ENCODE peak calls at places on chromosomes 13 and 19, in four cellular contexts. R is A549, K is heart left ventricle, T is right atrium auricular region. V is an unnamed sample. For H3K9me3 and H3K4me1, the result is how much of the 10 kb centered on the place peaks cover.

GRCh38 chr19:42606660-42607351 is 12.1 kb upstream of the CEACAM8 start:
- DNase-seq in R (peak), K (peak), T (no peak), V (peak)

GRCh38 chr19:50728084-50728737 is 5.0 kb downstream of the CLEC11A start:
- DNase-seq in R (no peak), K (peak), T (peak), V (peak)

GRCh38 chr13:96817336-96817941 is 176.8 kb downstream of the OXGR1 start:
- DNase-seq in R (peak), K (no peak), T (no peak), V (no peak)

GRCh38 chr13:76722782-76723181 is 163.4 kb downstream of the KCTD12 start:
- DNase-seq in R (no peak), K (no peak), T (no peak), V (no peak)

GRCh38 chr13:40187324-40187795 is 479.1 kb downstream of the FOXO1 start:
- DNase-seq in R (no peak), K (no peak), T (no peak), V (no peak)

GRCh38 chr13:73480784-73481183 is 422.0 kb downstream of the KLF5 start:
- DNase-seq in R (no peak), K (no peak), T (no peak), V (no peak)

GRCh38 chr13:26061947-26062346 is 10.1 kb upstream of the SHISA2 start:
- DNase-seq in R (no peak), K (no peak), T (no peak), V (no peak)

GRCh38 chr13:50589651-50590054 is 253.8 kb downstream of the DLEU7 start:
- DNase-seq in R (peak), K (no peak), T (no peak), V (peak)

GRCh38 chr13:50714886-50715285 is 128.6 kb downstream of the DLEU7 start:
- DNase-seq in R (no peak), K (no peak), T (no peak), V (no peak)

GRCh38 chr19:58429745-58430144 is 10.2 kb downstream of the ZNF132 start:
- DNase-seq in R (no peak), K (no peak), T (no peak), V (no peak)
- H3K9me3 ChIP-seq in R (half or more), K (under half), T (half or more), V (half or more)

GRCh38 chr13:95533545-95534135 is 18.9 kb upstream of the CLDN10 start:
- DNase-seq in R (no peak), K (no peak), T (no peak), V (no peak)

GRCh38 chr13:95540848-95541247 is 11.7 kb upstream of the CLDN10 start:
- DNase-seq in R (no peak), K (peak), T (no peak), V (no peak)

GRCh38 chr13:95541308-95541707 is 11.2 kb upstream of the CLDN10 start:
- DNase-seq in R (no peak), K (no peak), T (no peak), V (no peak)

GRCh38 chr13:95535243-95535642 is 17.3 kb upstream of the CLDN10 start:
- DNase-seq in R (peak), K (no peak), T (no peak), V (no peak)

GRCh38 chr13:95536629-95537241 is 15.8 kb upstream of the CLDN10 start:
- DNase-seq in R (peak), K (no peak), T (no peak), V (no peak)
- TF ChIP-seq CTCF in R (peak), K (peak), T (peak), V (peak)

GRCh38 chr19:2623743-2624142 is 78.8 kb downstream of the GNG7 start:
- DNase-seq in R (no peak), K (no peak), T (no peak), V (no peak)
- H3K4me1 ChIP-seq in R (under half), K (under half), T (half or more), V (under half)

GRCh38 chr19:2837430-2837829 is 3.8 kb upstream of the ZNF555 start:
- DNase-seq in R (no peak), K (no peak), T (no peak), V (no peak)
- H3K9me3 ChIP-seq in R (half or more), K (under half), T (half or more), V (under half)

GRCh38 chr19:18523841-18524240 is 2.0 kb upstream of the ELL start:
- DNase-seq in R (no peak), K (no peak), T (no peak), V (no peak)

GRCh38 chr19:18519962-18520847 is 1.7 kb downstream of the ELL start:
- DNase-seq in R (peak), K (peak), T (peak), V (peak)

GRCh38 chr19:18520848-18521691 is 800 bp downstream of the ELL start:
- DNase-seq in R (no peak), K (peak), T (no peak), V (peak)

GRCh38 chr19:18522124-18522861 is 423 bp upstream of the ELL start:
- DNase-seq in R (peak), K (peak), T (peak), V (peak)

GRCh38 chr19:18521692-18522123 is at the start of gene ELL:
- DNase-seq in R (no peak), K (no peak), T (no peak), V (no peak)
- TF ChIP-seq CTCF in R (no peak), K (no peak), T (no peak), V (no peak)

GRCh38 chr19:29678484-29679106 is 13.3 kb downstream of the PLEKHF1 start:
- DNase-seq in R (no peak), K (peak), T (peak), V (peak)

GRCh38 chr19:29676586-29676985 is 11.3 kb downstream of the PLEKHF1 start:
- DNase-seq in R (no peak), K (peak), T (no peak), V (no peak)

GRCh38 chr19:29675650-29676186 is 10.5 kb downstream of the PLEKHF1 start:
- DNase-seq in R (no peak), K (no peak), T (no peak), V (no peak)

GRCh38 chr19:29675120-29675649 is 9.9 kb downstream of the PLEKHF1 start:
- DNase-seq in R (no peak), K (no peak), T (no peak), V (no peak)

GRCh38 chr19:29677001-29677781 is 11.9 kb downstream of the PLEKHF1 start:
- DNase-seq in R (no peak), K (no peak), T (no peak), V (no peak)
- H3K4me1 ChIP-seq in R (under half), K (half or more), T (half or more), V (under half)

DNA sequence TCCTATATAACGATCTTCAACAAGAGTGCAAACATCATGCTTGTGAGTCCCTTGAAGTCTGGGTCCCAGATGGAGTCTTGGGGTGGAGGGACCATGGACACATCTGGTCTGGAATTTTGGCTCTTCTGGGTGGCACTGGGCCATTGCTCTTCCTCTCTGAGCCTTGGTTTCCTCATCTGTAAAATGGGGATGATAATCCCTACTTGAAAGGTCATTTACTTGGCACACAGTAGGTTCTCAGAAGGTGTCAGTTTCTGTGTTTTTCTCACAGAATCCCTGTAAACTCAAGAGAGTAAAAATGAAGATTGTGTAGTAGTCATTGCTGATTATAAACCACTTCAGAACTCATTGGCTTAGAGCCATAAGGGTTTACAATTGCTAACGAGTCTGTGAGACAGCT is 7.6 kb downstream of the CYP4F12 start:
- DNase-seq in R (no peak), K (no peak), T (no peak), V (no peak)
- H3K9me3 ChIP-seq in R (under half), K (under half), T (under half), V (under half)

GRCh38 chr13:109123971-109124370 is 494.6 kb downstream of the MYO16 start:
- DNase-seq in R (no peak), K (no peak), T (no peak), V (no peak)
- TF ChIP-seq CTCF in R (no peak), K (no peak), T (no peak), V (no peak)

V was measured in adrenal gland.